ENCODE peak calls at places on chromosomes 12 and 14, in six cellular contexts. T is stomach, S is Panc1, L is transverse colon, R is GM23338, Y is HCT116. Q is an unnamed sample.

GRCh38 chr14:58298477-58298879 is at the start of gene ARID4A:
- DNase-seq in T (peak; percentile 87), S (no peak), L (peak; percentile 92), R (no peak), Y (no peak), Q (peak; percentile 83)

GRCh38 chr12:1552978-1553471 is 41.4 kb downstream of the FBXL14 start:
- DNase-seq in T (no peak), S (no peak), L (no peak), R (no peak), Y (no peak), Q (no peak)

GRCh38 chr14:71418591-71419245 is 511.5 kb downstream of the PCNX1 start:
- DNase-seq in T (no peak), S (no peak), L (no peak), R (no peak), Y (no peak), Q (no peak)

GRCh38 chr14:54175298-54175942 is 218.8 kb upstream of the BMP4 start:
- DNase-seq in T (peak; percentile 74), S (peak; percentile 20), L (peak; percentile 67), R (peak; percentile 93), Y (peak; percentile 78), Q (no peak)

GRCh38 chr14:101767618-101768362 is 6.3 kb downstream of the PPP2R5C start:
- DNase-seq in T (no peak), S (no peak), L (no peak), R (no peak), Y (no peak), Q (no peak)

GRCh38 chr12:52836042-52836466 is 1.9 kb upstream of the KRT79 start:
- DNase-seq in T (no peak), S (no peak), L (no peak), R (no peak), Y (no peak), Q (no peak)

GRCh38 chr12:7120166-7120565 is 8.5 kb downstream of the RBP5 start:
- DNase-seq in T (no peak), S (no peak), L (no peak), R (no peak), Y (no peak), Q (no peak)

GRCh38 chr12:28367993-28368392 is 177.7 kb downstream of the CCDC91 start:
- DNase-seq in T (no peak), S (no peak), L (no peak), R (no peak), Y (no peak), Q (no peak)

GRCh38 chr14:97179573-97179972 is 382.4 kb downstream of the VRK1 start:
- DNase-seq in T (no peak), S (no peak), L (no peak), R (no peak), Y (no peak), Q (no peak)

GRCh38 chr14:68449565-68450295 is 343.1 kb downstream of the ZFP36L1 start:
- DNase-seq in T (no peak), S (no peak), L (no peak), R (peak; percentile 81), Y (no peak), Q (no peak)

GRCh38 chr14:23300687-23301223 is 1.9 kb downstream of the PPP1R3E start:
- DNase-seq in T (no peak), S (no peak), L (peak; percentile 51), R (peak; percentile 12), Y (no peak), Q (no peak)

GRCh38 chr12:93109794-93110203 is 180.7 kb upstream of the EEA1 start:
- DNase-seq in T (no peak), S (no peak), L (no peak), R (no peak), Y (no peak), Q (no peak)

GRCh38 chr14:104148433-104149277 is 10.3 kb downstream of the KIF26A start:
- DNase-seq in T (no peak), S (no peak), L (no peak), R (peak; percentile 34), Y (no peak), Q (no peak)

GRCh38 chr12:100987552-100988277 is 193.1 kb downstream of the ANO4 start:
- DNase-seq in T (no peak), S (no peak), L (no peak), R (peak; percentile 80), Y (peak; percentile 19), Q (no peak)

GRCh38 chr14:101506921-101507300 is 54.4 kb upstream of the DIO3 start:
- DNase-seq in T (peak; percentile 17), S (no peak), L (peak; percentile 5), R (no peak), Y (no peak), Q (no peak)

GRCh38 chr12:62250671-62251608 is 9.3 kb upstream of the USP15 start:
- DNase-seq in T (no peak), S (no peak), L (no peak), R (no peak), Y (no peak), Q (no peak)

GRCh38 chr12:40921563-40922163 is 229.4 kb downstream of the CNTN1 start:
- DNase-seq in T (no peak), S (no peak), L (no peak), R (peak; percentile 56), Y (peak; percentile 12), Q (no peak)

DNA sequence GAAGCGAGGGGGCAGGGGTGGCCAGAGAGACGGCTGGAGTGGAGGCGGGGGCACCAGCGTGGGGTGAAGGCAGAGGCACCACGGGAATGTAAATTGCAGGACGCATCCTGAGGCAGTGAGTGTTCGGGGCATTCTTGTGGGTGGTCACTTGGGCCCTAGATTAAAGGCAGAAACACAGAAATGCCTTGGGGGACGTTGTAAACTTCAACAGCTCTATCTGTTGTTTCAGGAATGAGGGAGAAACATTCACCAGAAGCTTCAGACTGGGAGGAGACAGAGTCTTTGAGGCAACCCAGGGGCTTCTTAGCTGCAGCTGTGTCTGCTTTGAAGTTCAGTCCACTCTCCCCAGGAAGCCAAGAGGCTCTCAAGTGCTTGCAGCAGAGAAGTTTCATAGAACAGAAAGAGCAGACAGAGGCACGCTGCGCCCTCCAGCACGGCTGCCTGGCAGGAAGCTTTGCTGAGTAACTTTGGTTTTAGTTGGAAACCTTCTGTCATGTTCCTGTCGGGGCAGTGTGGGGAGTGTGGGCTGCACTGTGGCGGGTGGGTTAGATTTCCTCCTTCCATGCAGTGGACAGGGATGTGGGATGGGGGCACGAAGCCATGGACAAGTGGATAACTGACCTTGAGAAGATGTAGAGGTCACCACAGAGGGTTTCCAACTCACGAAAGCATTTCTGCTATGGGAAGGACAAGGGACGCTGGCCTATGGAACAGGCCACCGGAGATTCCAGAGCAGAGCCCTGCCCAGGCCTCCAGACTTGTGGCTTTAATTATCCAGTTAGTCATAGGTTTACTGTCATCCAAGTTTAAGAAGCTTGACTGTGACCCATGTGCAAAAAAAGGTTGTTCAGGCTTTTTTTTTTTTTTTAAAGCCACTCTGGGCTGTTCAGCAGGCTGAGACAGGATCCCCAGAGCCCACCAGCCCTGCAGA is 107.6 kb downstream of the ARF6 start:
- DNase-seq in T (peak; percentile 56), S (no peak), L (peak; percentile 76), R (peak; percentile 41), Y (peak; percentile 71), Q (peak; percentile 78)
- TF ChIP-seq POLR2AphosphoS5 in T (no peak), S (peak; percentile 48), L (peak; percentile 54), R (no peak), Y (peak; percentile 41), Q (peak; percentile 58)

GRCh38 chr14:64394423-64394822 is 6.3 kb downstream of the MTHFD1 start:
- DNase-seq in T (no peak), S (no peak), L (no peak), R (no peak), Y (no peak), Q (no peak)
- H3K27ac ChIP-seq in T (no peak overlapping the region), S (no peak overlapping the region), L (no peak overlapping the region), R (peak overlapping the region; percentile 22), Y (no peak overlapping the region), Q (no peak overlapping the region)

GRCh38 chr12:123905319-123905925 is 67.2 kb downstream of the CCDC92 start:
- DNase-seq in T (peak; percentile 64), S (peak; percentile 50), L (peak; percentile 62), R (peak; percentile 81), Y (peak; percentile 51), Q (no peak)
- TF ChIP-seq POLR2AphosphoS5 in T (no peak), S (no peak), L (no peak), R (no peak), Y (no peak), Q (no peak)

GRCh38 chr12:88187571-88187970 is 45.5 kb downstream of the TMTC3 start:
- DNase-seq in T (no peak), S (no peak), L (no peak), R (no peak), Y (no peak), Q (no peak)
- H3K27ac ChIP-seq in T (no peak overlapping the region), S (no peak overlapping the region), L (no peak overlapping the region), R (no peak overlapping the region), Y (no peak overlapping the region), Q (no peak overlapping the region)

GRCh38 chr12:106126441-106127288 is 12.1 kb downstream of the NUAK1 start:
- DNase-seq in T (no peak), S (peak; percentile 90), L (no peak), R (no peak), Y (no peak), Q (no peak)
- TF ChIP-seq POLR2AphosphoS5 in T (no peak), S (no peak), L (no peak), R (no peak), Y (no peak), Q (no peak)

DNA sequence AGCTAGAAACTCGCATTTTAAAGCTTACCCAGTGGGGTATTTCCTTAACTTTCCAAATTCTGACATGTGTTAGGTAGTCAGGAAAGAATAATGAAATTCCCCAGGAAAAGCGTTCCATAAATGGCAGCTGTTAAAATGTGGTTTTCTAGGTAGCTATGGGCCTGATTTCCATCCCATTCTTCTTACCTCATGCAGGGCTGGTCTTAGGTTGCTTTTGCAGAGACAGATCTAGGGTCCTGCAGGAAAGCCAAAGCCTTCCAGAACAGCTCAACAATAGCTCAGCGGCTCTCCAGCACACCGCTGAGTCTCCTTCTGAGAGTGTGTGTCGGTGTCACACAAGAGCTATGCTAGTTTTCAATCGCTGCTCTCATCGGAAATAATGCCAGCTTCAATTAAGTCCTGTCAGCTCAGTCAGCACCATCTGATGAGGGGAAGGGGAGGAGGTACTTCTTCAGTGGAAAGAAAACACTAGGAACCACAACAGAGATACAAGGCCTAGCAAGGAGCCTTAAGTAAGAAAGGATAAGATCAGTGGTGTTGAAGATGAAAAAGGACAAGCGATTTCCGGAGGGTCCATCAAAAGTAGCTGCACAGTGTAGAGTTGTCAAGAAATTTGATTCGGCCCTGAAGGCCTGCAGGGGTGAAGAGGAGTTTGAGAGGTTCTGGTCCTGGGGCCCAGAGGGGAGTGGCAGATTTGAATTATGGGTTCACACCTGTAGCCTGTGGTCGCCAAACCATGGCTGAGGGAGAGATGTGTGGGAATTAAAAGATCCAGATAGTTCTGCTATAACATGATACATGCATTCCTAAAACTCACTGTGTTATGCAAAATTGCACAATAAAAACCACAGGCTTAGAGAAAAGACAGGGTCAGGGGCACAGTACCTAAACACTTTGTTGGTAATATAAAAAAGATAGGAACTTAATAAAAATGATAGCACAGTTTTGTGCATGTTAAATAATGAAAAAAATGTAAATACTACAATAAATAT is 106.4 kb downstream of the TMEM30B start:
- DNase-seq in T (no peak), S (no peak), L (no peak), R (no peak), Y (no peak), Q (no peak)
- H3K27ac ChIP-seq in T (no peak overlapping the region), S (no peak overlapping the region), L (no peak overlapping the region), R (peak overlapping the region; percentile 21), Y (no peak overlapping the region), Q (no peak overlapping the region)

GRCh38 chr12:8609061-8609570 is 3.5 kb downstream of the AICDA start:
- DNase-seq in T (no peak), S (peak; percentile 32), L (no peak), R (peak; percentile 66), Y (peak; percentile 35), Q (no peak)
- TF ChIP-seq POLR2AphosphoS5 in T (no peak), S (no peak), L (no peak), R (no peak), Y (no peak), Q (no peak)

Q was measured in breast epithelium.